ENCODE peak calls at places on chromosomes 4 and X, in six cellular contexts. P, U, W, V, B and N are unnamed samples.
A peak's percentile ranks its signal among the peaks of the same experiment; 100 is the strongest.

GRCh38 chr4:148054275-148054674 is 322.4 kb downstream of the ARHGAP10 start:
- DNase-seq in W (no peak), U (peak; percentile 97), V (no peak), B (peak; percentile 70), P (no peak), N (no peak)

GRCh38 chr4:187335339-187335738 is 611.7 kb upstream of the FAT1 start:
- DNase-seq in P (no peak), V (no peak), B (no peak), U (no peak), W (no peak), N (no peak)

GRCh38 chrX:140432328-140433025 is 72.4 kb downstream of the SOX3 start:
- DNase-seq in U (no peak), W (peak; percentile 26), B (no peak), P (no peak), V (no peak), N (no peak)

GRCh38 chr4:150402968-150403367 is 179.0 kb upstream of the MAB21L2 start:
- DNase-seq in U (peak; percentile 58), V (no peak), P (no peak), B (peak; percentile 36), W (peak; percentile 18), N (no peak)

GRCh38 chrX:40871385-40872082 is 136.2 kb upstream of the MED14 start:
- DNase-seq in U (no peak), P (no peak), W (no peak), B (peak; percentile 69), V (no peak), N (peak; percentile 16)

GRCh38 chr4:141713771-141714445 is 77.5 kb downstream of the IL15 start:
- DNase-seq in W (no peak), U (no peak), P (no peak), V (no peak), B (peak; percentile 67), N (peak; percentile 68)

GRCh38 chr4:133394971-133395627 is 246.0 kb downstream of the PCDH10 start:
- DNase-seq in P (no peak), B (no peak), U (no peak), V (no peak), W (no peak), N (no peak)

GRCh38 chr4:100014616-100015015 is 64.5 kb upstream of the H2AZ1 start:
- DNase-seq in U (no peak), W (no peak), B (no peak), V (no peak), P (no peak), N (peak; percentile 34)

GRCh38 chr4:5399790-5400421 is 308.5 kb downstream of the EVC2 start:
- DNase-seq in V (no peak), U (peak; percentile 66), P (no peak), B (peak; percentile 64), W (no peak), N (no peak)

GRCh38 chr4:78766650-78767049 is 9.5 kb upstream of the BMP2K start:
- DNase-seq in V (no peak), B (no peak), U (no peak), P (no peak), W (no peak), N (no peak)

GRCh38 chrX:119654112-119654531 is 38.8 kb downstream of the SEPTIN6 start:
- DNase-seq in V (no peak), U (no peak), B (peak; percentile 89), P (no peak), W (peak; percentile 2), N (peak; percentile 21)

GRCh38 chr4:164779811-164780216 is 25.9 kb downstream of the SMIM31 start:
- DNase-seq in U (peak; percentile 69), P (no peak), V (no peak), B (peak; percentile 72), W (peak; percentile 1), N (peak; percentile 25)

GRCh38 chr4:3682236-3683076 is 83.7 kb upstream of the ADRA2C start:
- DNase-seq in W (no peak), V (no peak), U (no peak), B (no peak), P (no peak), N (no peak)

GRCh38 chr4:99315839-99316238 is 5.4 kb downstream of the ADH1B start:
- DNase-seq in W (no peak), U (no peak), P (no peak), B (no peak), V (no peak), N (no peak)

GRCh38 chr4:145731026-145731425 is 51.1 kb downstream of the C4orf51 start:
- DNase-seq in B (peak; percentile 45), P (no peak), V (no peak), U (peak; percentile 24), W (no peak), N (peak; percentile 44)

GRCh38 chr4:31692407-31692940 is 972.3 kb downstream of the PCDH7 start:
- DNase-seq in W (no peak), V (no peak), U (peak; percentile 1), B (no peak), P (no peak), N (no peak)

GRCh38 chr4:5758741-5759140 is 47.7 kb downstream of the EVC start:
- DNase-seq in W (no peak), V (no peak), U (no peak), B (peak; percentile 98), P (peak; percentile 95), N (peak; percentile 100)

GRCh38 chrX:120462370-120462769 is 6.7 kb downstream of the LAMP2 start:
- DNase-seq in B (no peak), U (no peak), V (no peak), W (no peak), P (no peak), N (no peak)

GRCh38 chr4:112966701-112967100 is 82.8 kb upstream of the ANK2 start:
- DNase-seq in P (no peak), U (peak; percentile 65), V (no peak), B (no peak), W (no peak), N (no peak)

GRCh38 chr4:88211473-88212252 is 53.2 kb upstream of the ABCG2 start:
- DNase-seq in B (peak; percentile 62), V (peak; percentile 43), U (peak; percentile 67), P (no peak), W (peak; percentile 6), N (peak; percentile 26)

GRCh38 chrX:16082470-16083085 is 40.8 kb upstream of the GRPR start:
- DNase-seq in B (no peak), U (no peak), W (no peak), P (no peak), V (no peak), N (no peak)

GRCh38 chr4:108360857-108361820 is 192.4 kb upstream of the LEF1 start:
- DNase-seq in B (peak; percentile 65), U (no peak), W (no peak), V (no peak), P (no peak), N (peak; percentile 28)

GRCh38 chrX:40483502-40483901 is 97.3 kb upstream of the ATP6AP2 start:
- DNase-seq in W (no peak), B (no peak), P (no peak), V (no peak), U (no peak), N (no peak)

GRCh38 chr4:189049682-189050081 is 891.0 kb upstream of the FRG1 start:
- DNase-seq in W (no peak), B (no peak), V (no peak), P (no peak), U (no peak), N (no peak)

GRCh38 chr4:155542415-155542814 is 124.2 kb upstream of the GUCY1A1 start:
- DNase-seq in W (no peak), P (no peak), U (no peak), B (no peak), V (no peak), N (no peak)

GRCh38 chr4:4492161-4492847 is 49.5 kb downstream of the STX18 start:
- DNase-seq in B (peak; percentile 78), W (no peak), U (no peak), P (no peak), V (no peak), N (peak; percentile 29)

GRCh38 chr4:72629540-72629939 is 60.5 kb upstream of the ADAMTS3 start:
- DNase-seq in P (no peak), U (no peak), V (no peak), B (peak; percentile 43), W (no peak), N (peak; percentile 65)

GRCh38 chrX:39176105-39176504 is 374.8 kb downstream of the MID1IP1 start:
- DNase-seq in U (no peak), B (no peak), V (no peak), W (no peak), P (no peak), N (no peak)

GRCh38 chr4:38310446-38311043 is 350.3 kb downstream of the PTTG2 start:
- DNase-seq in V (no peak), B (no peak), W (no peak), U (no peak), P (no peak), N (no peak)

GRCh38 chr4:183493246-183493645 is 11.6 kb upstream of the ING2 start:
- DNase-seq in W (no peak), V (no peak), P (no peak), U (no peak), B (no peak), N (no peak)

GRCh38 chr4:113784497-113785254 is 23.1 kb upstream of the CAMK2D start:
- DNase-seq in W (no peak), P (peak; percentile 90), V (no peak), U (no peak), B (peak; percentile 98), N (peak; percentile 94)

GRCh38 chr4:170259631-170260153 is 169.9 kb upstream of the AADAT start:
- DNase-seq in U (peak; percentile 97), V (peak; percentile 73), W (peak; percentile 64), B (peak; percentile 98), P (peak; percentile 70), N (peak; percentile 89)

GRCh38 chr4:13535118-13535517 is 9.2 kb downstream of the NKX3-2 start:
- DNase-seq in U (peak; percentile 35), W (no peak), B (no peak), P (no peak), V (no peak), N (no peak)

GRCh38 chr4:85187106-85187505 is 220.6 kb upstream of the WDFY3 start:
- DNase-seq in W (no peak), V (no peak), U (no peak), B (no peak), P (no peak), N (no peak)

GRCh38 chr4:23770011-23770410 is 119.8 kb downstream of the PPARGC1A start:
- DNase-seq in V (no peak), B (peak; percentile 2), U (no peak), P (no peak), W (no peak), N (no peak)

GRCh38 chrX:48791063-48791820 is 4.9 kb downstream of the GATA1 start:
- DNase-seq in V (no peak), P (no peak), W (no peak), B (no peak), U (no peak), N (no peak)